ENCODE peak calls at places on chromosomes 13 and 19, in eight cellular contexts. One of them, this sample, is unnamed.

GRCh38 chr19:7979559-7979958 is 25.9 kb downstream of the ELAVL1 start:
- DNase-seq in aorta: peak
- DNase-seq in activated T-cell treated with anti-CD3 and anti-CD28 coated beads for 24 hours: no peak
- DNase-seq in GM12865: no peak
- DNase-seq in HCT116: no peak
- DNase-seq in left lung: peak
- DNase-seq in neural progenitor cell: no peak
- DNase-seq in renal cortical epithelial cell: no peak
- DNase-seq in this sample: no peak

GRCh38 chr19:29485293-29485692 is 40.5 kb upstream of the VSTM2B start:
- DNase-seq in aorta: peak
- DNase-seq in left lung: peak
- DNase-seq in HCT116: no peak
- DNase-seq in GM12865: no peak
- DNase-seq in activated T-cell treated with anti-CD3 and anti-CD28 coated beads for 24 hours: no peak
- DNase-seq in neural progenitor cell: no peak
- DNase-seq in renal cortical epithelial cell: no peak
- DNase-seq in this sample: no peak

GRCh38 chr19:3606690-3607289 is at the start of gene TBXA2R:
- DNase-seq in aorta: peak
- DNase-seq in activated T-cell treated with anti-CD3 and anti-CD28 coated beads for 24 hours: peak
- DNase-seq in GM12865: no peak
- DNase-seq in HCT116: peak
- DNase-seq in neural progenitor cell: peak
- DNase-seq in left lung: peak
- DNase-seq in renal cortical epithelial cell: no peak
- DNase-seq in this sample: no peak

GRCh38 chr13:40818926-40819325 is 29.5 kb downstream of the SLC25A15 start:
- DNase-seq in HCT116: no peak
- DNase-seq in left lung: no peak
- DNase-seq in renal cortical epithelial cell: no peak
- DNase-seq in aorta: no peak
- DNase-seq in neural progenitor cell: no peak
- DNase-seq in GM12865: no peak
- DNase-seq in activated T-cell treated with anti-CD3 and anti-CD28 coated beads for 24 hours: no peak
- DNase-seq in this sample: no peak

GRCh38 chr19:30791116-30791515 is 418.9 kb downstream of the ZNF536 start:
- DNase-seq in aorta: no peak
- DNase-seq in renal cortical epithelial cell: no peak
- DNase-seq in activated T-cell treated with anti-CD3 and anti-CD28 coated beads for 24 hours: no peak
- DNase-seq in HCT116: no peak
- DNase-seq in left lung: no peak
- DNase-seq in neural progenitor cell: no peak
- DNase-seq in GM12865: no peak
- DNase-seq in this sample: no peak

GRCh38 chr13:74134226-74134776 is at the start of gene KLF12:
- DNase-seq in aorta: peak
- DNase-seq in activated T-cell treated with anti-CD3 and anti-CD28 coated beads for 24 hours: peak
- DNase-seq in neural progenitor cell: peak
- DNase-seq in left lung: peak
- DNase-seq in HCT116: peak
- DNase-seq in renal cortical epithelial cell: peak
- DNase-seq in GM12865: peak
- DNase-seq in this sample: peak

GRCh38 chr19:45769821-45770191 is 754 bp upstream of the SIX5 start:
- DNase-seq in HCT116: no peak
- DNase-seq in activated T-cell treated with anti-CD3 and anti-CD28 coated beads for 24 hours: peak
- DNase-seq in renal cortical epithelial cell: peak
- DNase-seq in left lung: peak
- DNase-seq in neural progenitor cell: peak
- DNase-seq in GM12865: peak
- DNase-seq in aorta: no peak
- DNase-seq in this sample: no peak

GRCh38 chr13:83881031-83881727 is 1.1 kb downstream of the SLITRK1 start:
- DNase-seq in renal cortical epithelial cell: no peak
- DNase-seq in GM12865: no peak
- DNase-seq in aorta: no peak
- DNase-seq in activated T-cell treated with anti-CD3 and anti-CD28 coated beads for 24 hours: no peak
- DNase-seq in left lung: no peak
- DNase-seq in neural progenitor cell: peak
- DNase-seq in HCT116: no peak
- DNase-seq in this sample: no peak

GRCh38 chr13:28558126-28558525 is 63.2 kb upstream of the FLT1 start:
- DNase-seq in aorta: no peak
- DNase-seq in renal cortical epithelial cell: peak
- DNase-seq in left lung: no peak
- DNase-seq in activated T-cell treated with anti-CD3 and anti-CD28 coated beads for 24 hours: no peak
- DNase-seq in neural progenitor cell: no peak
- DNase-seq in HCT116: no peak
- DNase-seq in GM12865: no peak
- DNase-seq in this sample: no peak

GRCh38 chr19:40754611-40755247 is 3.7 kb downstream of the SNRPA start:
- DNase-seq in HCT116: no peak
- DNase-seq in aorta: no peak
- DNase-seq in renal cortical epithelial cell: peak
- DNase-seq in activated T-cell treated with anti-CD3 and anti-CD28 coated beads for 24 hours: peak
- DNase-seq in left lung: no peak
- DNase-seq in neural progenitor cell: no peak
- DNase-seq in GM12865: peak
- DNase-seq in this sample: no peak

GRCh38 chr19:40689339-40690049 is 957 bp downstream of the NUMBL start:
- DNase-seq in renal cortical epithelial cell: no peak
- DNase-seq in activated T-cell treated with anti-CD3 and anti-CD28 coated beads for 24 hours: no peak
- DNase-seq in GM12865: no peak
- DNase-seq in left lung: peak
- DNase-seq in neural progenitor cell: peak
- DNase-seq in aorta: no peak
- DNase-seq in HCT116: no peak
- DNase-seq in this sample: no peak

GRCh38 chr19:45958763-45959516 is 14.7 kb downstream of the NOVA2 start:
- DNase-seq in activated T-cell treated with anti-CD3 and anti-CD28 coated beads for 24 hours: no peak
- DNase-seq in renal cortical epithelial cell: no peak
- DNase-seq in HCT116: no peak
- DNase-seq in aorta: no peak
- DNase-seq in GM12865: no peak
- DNase-seq in left lung: no peak
- DNase-seq in neural progenitor cell: no peak
- DNase-seq in this sample: no peak

GRCh38 chr13:44093607-44094583 is 214.2 kb downstream of the LACC1 start:
- DNase-seq in neural progenitor cell: no peak
- DNase-seq in GM12865: no peak
- DNase-seq in aorta: no peak
- DNase-seq in HCT116: no peak
- DNase-seq in renal cortical epithelial cell: no peak
- DNase-seq in left lung: no peak
- DNase-seq in activated T-cell treated with anti-CD3 and anti-CD28 coated beads for 24 hours: no peak
- DNase-seq in this sample: no peak

GRCh38 chr19:44051654-44052402 is at the start of gene ZNF223:
- DNase-seq in aorta: peak
- DNase-seq in HCT116: no peak
- DNase-seq in activated T-cell treated with anti-CD3 and anti-CD28 coated beads for 24 hours: peak
- DNase-seq in GM12865: peak
- DNase-seq in renal cortical epithelial cell: peak
- DNase-seq in neural progenitor cell: peak
- DNase-seq in left lung: peak
- DNase-seq in this sample: peak

GRCh38 chr19:11138659-11139526 is 16.7 kb downstream of the SPC24 start:
- DNase-seq in aorta: peak
- DNase-seq in HCT116: no peak
- DNase-seq in left lung: peak
- DNase-seq in activated T-cell treated with anti-CD3 and anti-CD28 coated beads for 24 hours: no peak
- DNase-seq in neural progenitor cell: peak
- DNase-seq in GM12865: no peak
- DNase-seq in renal cortical epithelial cell: peak
- DNase-seq in this sample: peak

GRCh38 chr13:111177803-111178389 is 62.8 kb downstream of the ARHGEF7 start:
- DNase-seq in left lung: no peak
- DNase-seq in neural progenitor cell: no peak
- DNase-seq in GM12865: no peak
- DNase-seq in aorta: no peak
- DNase-seq in activated T-cell treated with anti-CD3 and anti-CD28 coated beads for 24 hours: no peak
- DNase-seq in HCT116: no peak
- DNase-seq in renal cortical epithelial cell: peak
- DNase-seq in this sample: no peak

GRCh38 chr13:99421758-99422555 is 79.3 kb upstream of the TM9SF2 start:
- DNase-seq in activated T-cell treated with anti-CD3 and anti-CD28 coated beads for 24 hours: no peak
- DNase-seq in renal cortical epithelial cell: no peak
- DNase-seq in GM12865: peak
- DNase-seq in HCT116: no peak
- DNase-seq in left lung: peak
- DNase-seq in aorta: no peak
- DNase-seq in neural progenitor cell: no peak
- DNase-seq in this sample: no peak

GRCh38 chr19:4456843-4457653 is 546 bp downstream of the UBXN6 start:
- DNase-seq in GM12865: peak
- DNase-seq in aorta: peak
- DNase-seq in left lung: no peak
- DNase-seq in renal cortical epithelial cell: no peak
- DNase-seq in activated T-cell treated with anti-CD3 and anti-CD28 coated beads for 24 hours: no peak
- DNase-seq in neural progenitor cell: peak
- DNase-seq in HCT116: no peak
- DNase-seq in this sample: peak

GRCh38 chr19:4503224-4504170 is 14.8 kb downstream of the PLIN4 start:
- DNase-seq in activated T-cell treated with anti-CD3 and anti-CD28 coated beads for 24 hours: no peak
- DNase-seq in GM12865: no peak
- DNase-seq in neural progenitor cell: peak
- DNase-seq in HCT116: no peak
- DNase-seq in renal cortical epithelial cell: no peak
- DNase-seq in aorta: no peak
- DNase-seq in left lung: no peak
- DNase-seq in this sample: no peak

GRCh38 chr13:19817106-19817505 is 34.4 kb upstream of the PSPC1 start:
- DNase-seq in left lung: no peak
- DNase-seq in HCT116: no peak
- DNase-seq in activated T-cell treated with anti-CD3 and anti-CD28 coated beads for 24 hours: no peak
- DNase-seq in neural progenitor cell: no peak
- DNase-seq in aorta: no peak
- DNase-seq in GM12865: no peak
- DNase-seq in renal cortical epithelial cell: no peak
- DNase-seq in this sample: peak

GRCh38 chr19:35254341-35255297 is 5.8 kb downstream of the LSR start:
- DNase-seq in activated T-cell treated with anti-CD3 and anti-CD28 coated beads for 24 hours: no peak
- DNase-seq in HCT116: no peak
- DNase-seq in aorta: peak
- DNase-seq in left lung: peak
- DNase-seq in renal cortical epithelial cell: no peak
- DNase-seq in neural progenitor cell: no peak
- DNase-seq in GM12865: no peak
- DNase-seq in this sample: no peak

GRCh38 chr19:39127812-39128510 is 2.4 kb downstream of the PAK4 start:
- DNase-seq in renal cortical epithelial cell: no peak
- DNase-seq in aorta: no peak
- DNase-seq in activated T-cell treated with anti-CD3 and anti-CD28 coated beads for 24 hours: no peak
- DNase-seq in neural progenitor cell: no peak
- DNase-seq in left lung: no peak
- DNase-seq in GM12865: no peak
- DNase-seq in HCT116: no peak
- DNase-seq in this sample: no peak

GRCh38 chr19:35037716-35038622 is 3.6 kb upstream of the HPN start:
- DNase-seq in neural progenitor cell: no peak
- DNase-seq in GM12865: peak
- DNase-seq in renal cortical epithelial cell: no peak
- DNase-seq in left lung: no peak
- DNase-seq in HCT116: no peak
- DNase-seq in aorta: no peak
- DNase-seq in activated T-cell treated with anti-CD3 and anti-CD28 coated beads for 24 hours: no peak
- DNase-seq in this sample: no peak

GRCh38 chr19:10155834-10156233 is 36.1 kb upstream of the EIF3G start:
- DNase-seq in activated T-cell treated with anti-CD3 and anti-CD28 coated beads for 24 hours: no peak
- DNase-seq in neural progenitor cell: no peak
- DNase-seq in HCT116: no peak
- DNase-seq in aorta: no peak
- DNase-seq in renal cortical epithelial cell: no peak
- DNase-seq in left lung: peak
- DNase-seq in GM12865: no peak
- DNase-seq in this sample: no peak

GRCh38 chr13:109212630-109213029 is 573.8 kb downstream of the IRS2 start:
- DNase-seq in aorta: no peak
- DNase-seq in neural progenitor cell: no peak
- DNase-seq in left lung: no peak
- DNase-seq in renal cortical epithelial cell: no peak
- DNase-seq in activated T-cell treated with anti-CD3 and anti-CD28 coated beads for 24 hours: no peak
- DNase-seq in HCT116: no peak
- DNase-seq in GM12865: no peak
- DNase-seq in this sample: no peak

GRCh38 chr13:63448654-63449053 is 2033.0 kb upstream of the PCDH20 start:
- DNase-seq in left lung: no peak
- DNase-seq in GM12865: no peak
- DNase-seq in neural progenitor cell: no peak
- DNase-seq in activated T-cell treated with anti-CD3 and anti-CD28 coated beads for 24 hours: no peak
- DNase-seq in aorta: no peak
- DNase-seq in renal cortical epithelial cell: no peak
- DNase-seq in HCT116: no peak
- DNase-seq in this sample: no peak

GRCh38 chr13:41188584-41188983 is 5.8 kb downstream of the KBTBD7 start:
- DNase-seq in left lung: no peak
- DNase-seq in neural progenitor cell: no peak
- DNase-seq in activated T-cell treated with anti-CD3 and anti-CD28 coated beads for 24 hours: no peak
- DNase-seq in GM12865: no peak
- DNase-seq in renal cortical epithelial cell: no peak
- DNase-seq in aorta: no peak
- DNase-seq in HCT116: no peak
- DNase-seq in this sample: no peak

GRCh38 chr19:46427518-46427917 is 1.2 kb downstream of the PNMA8C start:
- DNase-seq in aorta: peak
- DNase-seq in HCT116: no peak
- DNase-seq in renal cortical epithelial cell: no peak
- DNase-seq in neural progenitor cell: no peak
- DNase-seq in left lung: no peak
- DNase-seq in GM12865: no peak
- DNase-seq in activated T-cell treated with anti-CD3 and anti-CD28 coated beads for 24 hours: no peak
- DNase-seq in this sample: no peak

GRCh38 chr13:21043898-21044297 is 17.5 kb downstream of the LATS2 start:
- DNase-seq in GM12865: no peak
- DNase-seq in aorta: no peak
- DNase-seq in HCT116: no peak
- DNase-seq in activated T-cell treated with anti-CD3 and anti-CD28 coated beads for 24 hours: no peak
- DNase-seq in neural progenitor cell: no peak
- DNase-seq in left lung: no peak
- DNase-seq in renal cortical epithelial cell: peak
- DNase-seq in this sample: no peak

GRCh38 chr19:15936173-15936572 is 1.8 kb upstream of the CYP4F11 start:
- DNase-seq in activated T-cell treated with anti-CD3 and anti-CD28 coated beads for 24 hours: no peak
- DNase-seq in left lung: no peak
- DNase-seq in neural progenitor cell: no peak
- DNase-seq in HCT116: no peak
- DNase-seq in GM12865: no peak
- DNase-seq in renal cortical epithelial cell: no peak
- DNase-seq in aorta: no peak
- DNase-seq in this sample: no peak

GRCh38 chr13:97179501-97179900 is 42.6 kb upstream of the MBNL2 start:
- DNase-seq in GM12865: no peak
- DNase-seq in left lung: no peak
- DNase-seq in renal cortical epithelial cell: no peak
- DNase-seq in activated T-cell treated with anti-CD3 and anti-CD28 coated beads for 24 hours: no peak
- DNase-seq in HCT116: no peak
- DNase-seq in aorta: no peak
- DNase-seq in neural progenitor cell: no peak
- DNase-seq in this sample: peak

GRCh38 chr13:65460136-65460535 is 1770.0 kb downstream of the PCDH9 start:
- DNase-seq in neural progenitor cell: no peak
- DNase-seq in GM12865: no peak
- DNase-seq in activated T-cell treated with anti-CD3 and anti-CD28 coated beads for 24 hours: no peak
- DNase-seq in HCT116: no peak
- DNase-seq in left lung: no peak
- DNase-seq in aorta: no peak
- DNase-seq in renal cortical epithelial cell: no peak
- DNase-seq in this sample: no peak

GRCh38 chr19:45601524-45602522 is at the start of gene GPR4:
- DNase-seq in neural progenitor cell: peak
- DNase-seq in HCT116: no peak
- DNase-seq in renal cortical epithelial cell: no peak
- DNase-seq in left lung: peak
- DNase-seq in GM12865: no peak
- DNase-seq in aorta: no peak
- DNase-seq in activated T-cell treated with anti-CD3 and anti-CD28 coated beads for 24 hours: no peak
- DNase-seq in this sample: peak

GRCh38 chr13:76884571-76885202 is 1.5 kb downstream of the KCTD12 start:
- DNase-seq in activated T-cell treated with anti-CD3 and anti-CD28 coated beads for 24 hours: no peak
- DNase-seq in left lung: no peak
- DNase-seq in neural progenitor cell: no peak
- DNase-seq in aorta: no peak
- DNase-seq in renal cortical epithelial cell: peak
- DNase-seq in HCT116: no peak
- DNase-seq in GM12865: peak
- DNase-seq in this sample: no peak

This sample was measured in Caco-2.